ENCODE peak calls at places on chromosomes 1 and 21, in four cellular contexts. One of them, this sample, is unnamed.

GRCh38 chr1:234611153-234611798 is 1.3 kb upstream of the IRF2BP2 start:
- DNase-seq in heart left ventricle: no peak
- DNase-seq in neural crest cell: peak; percentile 32
- DNase-seq in AG10803: peak; percentile 94
- DNase-seq in this sample: no peak

GRCh38 chr1:110872745-110873435 is at the start of gene CD53:
- DNase-seq in heart left ventricle: no peak
- DNase-seq in neural crest cell: no peak
- DNase-seq in AG10803: no peak
- DNase-seq in this sample: peak; percentile 46

GRCh38 chr1:167060141-167061072 is 29.8 kb downstream of the GPA33 start:
- DNase-seq in heart left ventricle: no peak
- DNase-seq in neural crest cell: no peak
- DNase-seq in AG10803: no peak
- DNase-seq in this sample: no peak

GRCh38 chr1:152873495-152873894 is 4.6 kb upstream of the SMCP start:
- DNase-seq in heart left ventricle: no peak
- DNase-seq in neural crest cell: no peak
- DNase-seq in AG10803: peak; percentile 5
- DNase-seq in this sample: no peak

GRCh38 chr21:44513389-44514217 is 26.4 kb downstream of the KRTAP10-1 start:
- DNase-seq in heart left ventricle: peak; percentile 19
- DNase-seq in neural crest cell: no peak
- DNase-seq in AG10803: no peak
- DNase-seq in this sample: no peak

GRCh38 chr1:11753555-11754208 is 8.3 kb upstream of the C1orf167 start:
- DNase-seq in heart left ventricle: no peak
- DNase-seq in neural crest cell: no peak
- DNase-seq in AG10803: peak; percentile 35
- DNase-seq in this sample: no peak

GRCh38 chr1:3917761-3918160 is 17.7 kb upstream of the C1orf174 start:
- DNase-seq in heart left ventricle: no peak
- DNase-seq in neural crest cell: no peak
- DNase-seq in AG10803: no peak
- DNase-seq in this sample: no peak

GRCh38 chr1:209455666-209456065 is 127.8 kb upstream of the CAMK1G start:
- DNase-seq in heart left ventricle: no peak
- DNase-seq in neural crest cell: no peak
- DNase-seq in AG10803: peak; percentile 20
- DNase-seq in this sample: no peak

GRCh38 chr1:45026446-45026845 is 14.4 kb downstream of the UROD start:
- DNase-seq in heart left ventricle: no peak
- DNase-seq in neural crest cell: no peak
- DNase-seq in AG10803: peak; percentile 16
- DNase-seq in this sample: no peak

GRCh38 chr1:173062156-173062938 is 11.6 kb upstream of the TNFSF18 start:
- DNase-seq in heart left ventricle: no peak
- DNase-seq in neural crest cell: no peak
- DNase-seq in AG10803: peak; percentile 74
- DNase-seq in this sample: no peak

GRCh38 chr1:240126821-240127220 is 35.1 kb downstream of the FMN2 start:
- DNase-seq in heart left ventricle: no peak
- DNase-seq in neural crest cell: no peak
- DNase-seq in AG10803: no peak
- DNase-seq in this sample: no peak

GRCh38 chr1:8159470-8160024 is 133.4 kb upstream of the ERRFI1 start:
- DNase-seq in heart left ventricle: no peak
- DNase-seq in neural crest cell: no peak
- DNase-seq in AG10803: no peak
- DNase-seq in this sample: no peak

GRCh38 chr1:162631546-162632233 is 574 bp upstream of the DDR2 start:
- DNase-seq in heart left ventricle: peak; percentile 55
- DNase-seq in neural crest cell: no peak
- DNase-seq in AG10803: peak; percentile 78
- DNase-seq in this sample: no peak

GRCh38 chr1:168845083-168845650 is 116.2 kb upstream of the DPT start:
- DNase-seq in heart left ventricle: no peak
- DNase-seq in neural crest cell: no peak
- DNase-seq in AG10803: no peak
- DNase-seq in this sample: no peak

GRCh38 chr1:54851928-54852524 is 35.0 kb downstream of the DHCR24 start:
- DNase-seq in heart left ventricle: no peak
- DNase-seq in neural crest cell: no peak
- DNase-seq in AG10803: no peak
- DNase-seq in this sample: no peak

GRCh38 chr1:93081716-93082115 is 2.6 kb downstream of the MTF2 start:
- DNase-seq in heart left ventricle: no peak
- DNase-seq in neural crest cell: no peak
- DNase-seq in AG10803: peak; percentile 89
- DNase-seq in this sample: no peak

GRCh38 chr1:240967070-240967724 is 355.2 kb upstream of the GREM2 start:
- DNase-seq in heart left ventricle: no peak
- DNase-seq in neural crest cell: no peak
- DNase-seq in AG10803: peak; percentile 3
- DNase-seq in this sample: no peak

GRCh38 chr1:16011936-16012589 is 5.8 kb downstream of the HSPB7 start:
- DNase-seq in heart left ventricle: no peak
- DNase-seq in neural crest cell: no peak
- DNase-seq in AG10803: no peak
- DNase-seq in this sample: no peak

GRCh38 chr1:220513834-220514233 is 14.1 kb upstream of the MARK1 start:
- DNase-seq in heart left ventricle: no peak
- DNase-seq in neural crest cell: no peak
- DNase-seq in AG10803: no peak
- DNase-seq in this sample: no peak

GRCh38 chr1:22880174-22880601 is 92.5 kb downstream of the LACTBL1 start:
- DNase-seq in heart left ventricle: no peak
- DNase-seq in neural crest cell: no peak
- DNase-seq in AG10803: peak; percentile 53
- DNase-seq in this sample: no peak

GRCh38 chr1:93519196-93519825 is 71.4 kb downstream of the FNBP1L start:
- DNase-seq in heart left ventricle: no peak
- DNase-seq in neural crest cell: no peak
- DNase-seq in AG10803: peak; percentile 12
- DNase-seq in this sample: no peak

DNA sequence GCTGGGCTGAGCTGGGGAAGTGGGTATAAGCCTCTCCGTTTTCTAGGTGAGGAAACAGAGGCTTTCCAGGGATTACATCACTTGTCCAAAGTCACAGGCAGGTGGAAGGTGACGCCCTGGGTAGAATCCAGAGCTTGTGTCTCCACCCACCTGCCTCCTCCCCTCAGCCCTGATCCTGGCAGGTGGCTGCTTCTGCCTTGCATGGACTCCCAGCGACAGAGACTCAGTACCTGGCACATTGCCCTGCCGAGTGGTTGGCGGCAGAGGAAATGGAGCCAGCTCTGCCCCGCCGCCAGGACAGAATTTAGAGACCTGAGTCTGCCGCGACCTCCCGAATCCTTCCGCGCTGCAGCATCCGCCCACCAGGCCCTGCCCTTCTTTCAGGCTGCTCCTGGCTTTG is 2.1 kb downstream of the PLA2G2E start:
- DNase-seq in heart left ventricle: no peak
- DNase-seq in neural crest cell: no peak
- DNase-seq in AG10803: no peak
- DNase-seq in this sample: no peak
- TF ChIP-seq CTCF in heart left ventricle: no peak
- TF ChIP-seq CTCF in neural crest cell: no peak
- TF ChIP-seq CTCF in AG10803: no peak
- TF ChIP-seq CTCF in this sample: no peak

GRCh38 chr21:42239973-42240372 is 21.0 kb downstream of the ABCG1 start:
- DNase-seq in heart left ventricle: peak; percentile 20
- DNase-seq in neural crest cell: no peak
- DNase-seq in AG10803: no peak
- DNase-seq in this sample: no peak
- TF ChIP-seq CTCF in heart left ventricle: no peak
- TF ChIP-seq CTCF in neural crest cell: peak; percentile 19
- TF ChIP-seq CTCF in AG10803: no peak
- TF ChIP-seq CTCF in this sample: no peak

DNA sequence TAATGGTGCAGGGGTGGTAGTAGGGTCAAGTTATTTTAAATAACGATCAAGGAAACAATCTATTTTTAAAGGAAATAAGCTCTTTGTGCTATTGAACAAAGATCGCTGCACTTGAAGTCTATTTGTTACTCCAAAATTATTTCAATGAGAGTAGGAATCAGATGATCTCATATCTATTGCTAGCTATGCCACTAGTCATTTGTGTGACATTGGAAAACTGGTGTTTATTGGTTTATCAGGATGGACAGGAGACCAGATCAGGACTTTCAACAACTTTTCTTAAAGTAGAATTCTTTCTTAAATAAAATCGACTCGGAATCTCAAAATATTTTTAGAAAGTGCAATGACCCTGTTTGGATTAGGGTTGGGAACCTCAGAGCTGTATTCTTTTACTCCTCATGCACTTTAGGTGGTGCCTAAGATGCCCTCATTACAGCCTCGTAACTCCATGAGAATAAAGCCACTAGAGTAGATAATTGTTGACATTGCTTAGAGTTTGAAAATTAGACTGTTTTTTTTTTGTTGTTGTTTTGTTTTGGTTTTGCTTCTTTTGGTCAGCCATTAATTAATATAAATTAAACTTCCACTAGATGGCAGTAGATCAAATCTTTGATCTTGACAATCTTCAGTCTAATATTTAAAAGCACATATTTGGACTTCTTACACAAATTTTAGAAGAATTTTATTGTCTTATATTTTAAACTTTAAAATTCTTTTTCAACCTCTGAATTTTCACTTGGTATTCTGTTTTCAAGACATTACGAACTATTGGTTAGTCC is 352.4 kb downstream of the USP25 start:
- DNase-seq in heart left ventricle: no peak
- DNase-seq in neural crest cell: no peak
- DNase-seq in AG10803: peak; percentile 41
- DNase-seq in this sample: no peak
- TF ChIP-seq CTCF in heart left ventricle: peak; percentile 58
- TF ChIP-seq CTCF in neural crest cell: peak; percentile 74
- TF ChIP-seq CTCF in AG10803: peak; percentile 48
- TF ChIP-seq CTCF in this sample: no peak

GRCh38 chr21:45549670-45550463 is 7.6 kb upstream of the SLC19A1 start:
- DNase-seq in heart left ventricle: peak; percentile 29
- DNase-seq in neural crest cell: no peak
- DNase-seq in AG10803: no peak
- DNase-seq in this sample: no peak
- TF ChIP-seq CTCF in heart left ventricle: no peak
- TF ChIP-seq CTCF in neural crest cell: no peak
- TF ChIP-seq CTCF in AG10803: no peak
- TF ChIP-seq CTCF in this sample: no peak

DNA sequence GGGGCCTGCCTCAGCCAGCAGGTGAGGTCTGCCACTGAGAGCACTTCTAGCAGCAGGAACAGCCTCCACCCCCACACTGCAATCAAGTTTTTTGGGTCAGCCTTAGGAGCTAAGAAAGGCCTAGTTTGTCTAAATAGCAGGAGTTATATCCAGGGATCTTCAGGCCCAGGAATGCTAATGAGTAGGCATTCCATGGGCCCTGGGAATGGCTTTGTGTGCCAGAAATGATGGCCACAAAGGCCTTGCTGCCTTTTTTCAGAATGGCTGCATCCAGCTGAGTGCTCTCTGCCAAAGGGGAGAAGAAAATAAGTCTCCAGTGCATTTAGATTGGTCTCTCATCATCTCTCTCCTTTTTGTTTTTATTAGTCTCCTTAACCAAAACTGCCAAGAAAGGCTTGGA is 2.8 kb downstream of the MRTO4 start:
- DNase-seq in heart left ventricle: no peak
- DNase-seq in neural crest cell: no peak
- DNase-seq in AG10803: peak; percentile 9
- DNase-seq in this sample: no peak
- TF ChIP-seq CTCF in heart left ventricle: no peak
- TF ChIP-seq CTCF in neural crest cell: no peak
- TF ChIP-seq CTCF in AG10803: no peak
- TF ChIP-seq CTCF in this sample: no peak